ENCODE peak calls at places on chromosomes 11 and 22, in ten cellular contexts. A is stomach; R is hepatocyte; N is heart right ventricle; L is body of pancreas; U is CD4-positive, CD25-positive, alpha-beta regulatory T cell; O is psoas muscle; D is breast epithelium; G is brain microvascular endothelial cell; P is dorsolateral prefrontal cortex. E is an unnamed sample.

GRCh38 chr11:94567181-94567670 is at the start of gene PIWIL4:
- DNase-seq in R (no peak), P (no peak), D (no peak), A (no peak), U (no peak), G (no peak), N (no peak), L (no peak), O (no peak), E (no peak)

GRCh38 chr11:130721282-130721681 is 195.0 kb downstream of the SNX19 start:
- DNase-seq in G (no peak), A (no peak), L (no peak), O (no peak), P (no peak), N (no peak), U (no peak), D (no peak), R (no peak), E (no peak)

GRCh38 chr11:77619576-77620198 is 17.9 kb downstream of the CLNS1A start:
- DNase-seq in O (no peak), G (no peak), L (no peak), A (no peak), D (no peak), R (peak; percentile 79), N (no peak), P (no peak), U (peak; percentile 67), E (no peak)

GRCh38 chr22:23522642-23523251 is 57.3 kb downstream of the IGLL1 start:
- DNase-seq in U (no peak), G (no peak), D (no peak), A (no peak), R (peak; percentile 61), N (no peak), L (no peak), O (peak; percentile 38), P (no peak), E (no peak)

GRCh38 chr11:129214710-129215295 is 22.7 kb upstream of the ARHGAP32 start:
- DNase-seq in N (no peak), P (no peak), G (no peak), O (no peak), D (no peak), U (no peak), L (no peak), A (no peak), R (no peak), E (no peak)

GRCh38 chr22:39176673-39177455 is 24.4 kb upstream of the CBX7 start:
- DNase-seq in G (no peak), D (no peak), A (no peak), N (no peak), L (no peak), U (no peak), R (no peak), P (no peak), O (no peak), E (no peak)

GRCh38 chr22:36486619-36487384 is 5.4 kb upstream of the TXN2 start:
- DNase-seq in L (peak; percentile 67), R (peak; percentile 80), O (no peak), N (no peak), G (peak; percentile 57), P (no peak), U (peak; percentile 76), D (no peak), A (peak; percentile 53), E (no peak)

GRCh38 chr11:111336582-111337256 is 38.4 kb downstream of the POU2AF3 start:
- DNase-seq in N (no peak), U (no peak), D (no peak), P (no peak), R (peak; percentile 62), O (no peak), G (no peak), L (no peak), A (no peak), E (no peak)

GRCh38 chr22:47816121-47816915 is 1053.9 kb downstream of the TBC1D22A start:
- DNase-seq in D (no peak), O (no peak), P (no peak), R (no peak), A (no peak), L (no peak), N (no peak), U (no peak), G (no peak), E (no peak)

GRCh38 chr22:47822459-47822858 is 1060.0 kb downstream of the TBC1D22A start:
- DNase-seq in P (no peak), R (no peak), N (no peak), L (no peak), U (no peak), O (no peak), D (no peak), A (no peak), G (no peak), E (no peak)

GRCh38 chr22:47817380-47817779 is 1054.9 kb downstream of the TBC1D22A start:
- DNase-seq in G (no peak), L (no peak), O (no peak), R (no peak), P (no peak), U (no peak), A (no peak), N (no peak), D (no peak), E (no peak)

GRCh38 chr22:47814474-47814873 is 1052.0 kb downstream of the TBC1D22A start:
- DNase-seq in N (no peak), G (no peak), P (no peak), L (no peak), A (no peak), D (no peak), U (no peak), O (no peak), R (no peak), E (no peak)

DNA sequence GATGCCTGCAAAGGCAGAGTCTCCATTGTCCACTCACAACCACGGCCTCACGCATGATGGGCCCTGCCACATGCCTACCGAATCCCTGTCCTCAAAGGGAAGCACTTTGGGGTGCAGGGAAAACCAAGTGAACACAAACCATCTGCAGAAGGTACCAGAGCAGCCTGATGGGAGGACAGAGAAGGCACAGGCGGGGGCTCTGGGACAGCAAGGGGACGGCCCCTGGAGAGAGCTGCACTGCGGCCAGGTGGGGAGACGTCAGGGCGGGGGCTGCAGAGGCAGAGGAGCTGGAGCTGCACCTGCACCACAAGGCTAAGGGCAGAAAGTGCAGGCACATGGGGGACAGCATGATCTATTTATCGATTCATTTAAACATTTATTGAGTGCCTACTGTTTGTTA is 1056.0 kb downstream of the TBC1D22A start:
- DNase-seq in L (no peak), R (no peak), N (no peak), P (no peak), U (no peak), G (no peak), O (no peak), A (no peak), D (no peak), E (no peak)
- H3K27ac ChIP-seq in L (no peak overlapping the region), R (no peak overlapping the region), N (no peak overlapping the region), P (no peak overlapping the region), U (no peak overlapping the region), G (no peak overlapping the region), O (no peak overlapping the region), A (no peak overlapping the region), D (no peak overlapping the region), E (no peak overlapping the region)

GRCh38 chr22:25122136-25122764 is 77.4 kb upstream of the CRYBB3 start:
- DNase-seq in P (no peak), N (no peak), L (no peak), O (no peak), U (no peak), G (no peak), R (no peak), A (no peak), D (no peak), E (no peak)

GRCh38 chr22:25123677-25124076 is 76.0 kb upstream of the CRYBB3 start:
- DNase-seq in U (no peak), A (no peak), D (no peak), P (no peak), L (no peak), G (no peak), R (no peak), N (no peak), O (no peak), E (no peak)

GRCh38 chr22:25127274-25127673 is 72.4 kb upstream of the CRYBB3 start:
- DNase-seq in U (no peak), G (no peak), L (no peak), A (no peak), N (no peak), R (no peak), D (no peak), O (no peak), P (no peak), E (no peak)

GRCh38 chr22:25126510-25126909 is 73.1 kb upstream of the CRYBB3 start:
- DNase-seq in D (no peak), L (no peak), A (no peak), G (no peak), P (no peak), R (no peak), U (no peak), O (no peak), N (no peak), E (no peak)

GRCh38 chr22:25125693-25126357 is 73.8 kb upstream of the CRYBB3 start:
- DNase-seq in N (no peak), A (no peak), P (no peak), U (no peak), L (no peak), G (no peak), O (no peak), D (no peak), R (no peak), E (no peak)
- H3K27ac ChIP-seq in N (no peak overlapping the region), A (peak overlapping the region; percentile 29), P (no peak overlapping the region), U (no peak overlapping the region), L (peak overlapping the region; percentile 5), G (no peak overlapping the region), O (no peak overlapping the region), D (no peak overlapping the region), R (no peak overlapping the region), E (no peak overlapping the region)

DNA sequence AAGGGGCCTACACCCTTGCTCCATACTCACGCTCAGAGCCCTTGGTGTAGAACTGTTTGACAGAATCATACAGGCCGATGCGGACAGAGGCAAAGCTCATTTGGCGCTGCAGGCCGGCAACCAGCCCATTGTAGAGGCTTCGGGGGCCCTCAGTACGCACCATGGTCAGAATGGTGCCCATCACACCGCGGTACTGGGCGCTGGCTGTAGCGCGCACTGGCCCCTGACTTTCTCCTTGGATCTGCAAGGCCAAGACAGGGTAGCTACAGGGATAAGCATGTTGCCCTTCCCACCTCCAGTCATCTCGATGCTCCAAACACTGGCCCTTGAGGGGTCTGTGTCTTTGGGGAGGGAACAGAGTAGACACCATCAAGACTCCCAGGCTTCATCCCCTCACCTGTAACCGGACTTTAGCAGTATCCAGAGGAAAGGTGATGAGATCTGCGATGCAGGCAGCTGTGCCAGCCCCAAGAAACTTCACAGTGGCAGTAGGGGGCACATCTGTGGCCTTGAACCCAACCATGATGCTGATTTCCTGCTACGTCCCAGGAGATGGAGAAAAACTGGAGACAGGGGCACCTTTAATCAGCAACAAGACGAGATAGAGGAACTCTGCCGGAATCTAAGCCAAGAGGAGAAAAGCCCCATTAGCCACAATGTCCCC is 4.7 kb downstream of the UCP2 start:
- DNase-seq in R (no peak), L (no peak), A (no peak), P (no peak), U (no peak), G (no peak), D (peak; percentile 5), O (peak; percentile 36), N (no peak), E (no peak)
- H3K27ac ChIP-seq in R (no peak overlapping the region), L (no peak overlapping the region), A (no peak overlapping the region), P (no peak overlapping the region), U (peak overlapping the region; percentile 97), G (no peak overlapping the region), D (no peak overlapping the region), O (no peak overlapping the region), N (no peak overlapping the region), E (no peak overlapping the region)

DNA sequence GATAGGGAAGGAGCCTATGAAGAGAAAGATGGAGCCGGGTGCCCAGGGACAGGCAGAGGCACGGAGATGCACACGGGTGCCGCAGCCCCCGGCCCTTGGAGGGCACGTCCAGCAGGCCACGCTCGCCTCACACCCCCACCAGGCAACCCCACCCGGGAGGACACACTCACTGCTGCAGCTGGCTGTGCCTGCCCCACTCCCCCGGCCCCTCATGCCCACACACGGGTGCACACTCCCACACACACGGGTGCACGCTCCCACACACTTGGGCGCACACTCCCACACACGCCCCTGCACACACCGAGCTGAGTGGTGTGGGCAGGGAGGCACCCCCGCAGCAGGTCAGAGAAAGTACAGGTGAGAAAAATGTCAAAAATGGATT is 1.1 kb downstream of the MOB2 start:
- DNase-seq in P (no peak), U (no peak), O (peak; percentile 48), D (no peak), R (no peak), A (no peak), N (peak; percentile 10), G (no peak), L (peak; percentile 3), E (no peak)
- H3K27ac ChIP-seq in P (peak overlapping the region; percentile 12), U (peak overlapping the region; percentile 23), O (peak overlapping the region; percentile 53), D (peak overlapping the region; percentile 78), R (no peak overlapping the region), A (peak overlapping the region; percentile 84), N (peak overlapping the region; percentile 23), G (no peak overlapping the region), L (peak overlapping the region; percentile 67), E (no peak overlapping the region)